ENCODE peak calls at places on chromosomes 16 and 17, in four cellular contexts. T is NB4, S is nephron progenitor cell, E is AG04450. Q is an unnamed sample.

GRCh38 chr16:56047307-56048234 is 143.7 kb upstream of the GNAO1 start:
- DNase-seq in E (no peak), T (no peak), S (no peak), Q (no peak)

GRCh38 chr17:50187741-50188520 is 13.5 kb downstream of the COL1A1 start:
- DNase-seq in T (no peak), E (no peak), S (no peak), Q (no peak)

GRCh38 chr16:15404792-15405191 is 9.2 kb downstream of the MPV17L start:
- DNase-seq in E (no peak), T (no peak), S (no peak), Q (no peak)

GRCh38 chr16:88377961-88378360 is 4.8 kb upstream of the ZNF469 start:
- DNase-seq in T (no peak), S (no peak), E (no peak), Q (no peak)

GRCh38 chr17:8289103-8289397 is 580 bp downstream of the RANGRF start:
- DNase-seq in S (peak; percentile 83), E (no peak), T (no peak), Q (peak; percentile 83)

GRCh38 chr17:7122386-7122785 is 7.8 kb upstream of the ASGR2 start:
- DNase-seq in T (no peak), S (no peak), E (no peak), Q (no peak)

GRCh38 chr16:57538235-57538711 is 1.9 kb upstream of the CCDC102A start:
- DNase-seq in E (no peak), S (no peak), T (no peak), Q (no peak)

GRCh38 chr17:80395402-80396151 is 19.4 kb upstream of the ENDOV start:
- DNase-seq in S (no peak), E (no peak), T (peak; percentile 16), Q (no peak)

GRCh38 chr17:49886036-49886435 is 38.2 kb upstream of the TAC4 start:
- DNase-seq in E (no peak), T (no peak), S (no peak), Q (no peak)

GRCh38 chr17:67139784-67140665 is 95.7 kb downstream of the CACNG1 start:
- DNase-seq in E (no peak), S (no peak), T (peak; percentile 18), Q (no peak)

GRCh38 chr16:69469807-69470561 is 45.6 kb downstream of the CYB5B start:
- DNase-seq in E (no peak), T (peak; percentile 62), S (no peak), Q (no peak)

GRCh38 chr17:78883533-78884131 is 19.4 kb downstream of the CEP295NL start:
- DNase-seq in T (peak; percentile 81), E (peak; percentile 93), S (peak; percentile 46), Q (no peak)

GRCh38 chr17:67365762-67366192 is 600 bp downstream of the PSMD12 start:
- DNase-seq in T (peak; percentile 62), E (no peak), S (no peak), Q (no peak)

GRCh38 chr17:72151565-72152391 is 31.0 kb downstream of the SOX9 start:
- DNase-seq in T (no peak), E (no peak), S (no peak), Q (no peak)

GRCh38 chr17:43768382-43768781 is 9.8 kb upstream of the SOST start:
- DNase-seq in E (no peak), T (peak; percentile 87), S (no peak), Q (no peak)

GRCh38 chr17:78923660-78924453 is 1.3 kb downstream of the TIMP2 start:
- DNase-seq in E (no peak), T (peak; percentile 64), S (no peak), Q (no peak)

GRCh38 chr17:67503184-67503583 is 126.1 kb downstream of the PITPNC1 start:
- DNase-seq in E (no peak), S (no peak), T (no peak), Q (no peak)

GRCh38 chr16:88769617-88770458 is 15.2 kb downstream of the PIEZO1 start:
- DNase-seq in E (no peak), T (peak; percentile 94), S (peak; percentile 74), Q (no peak)

GRCh38 chr17:81519284-81520020 is 6.9 kb upstream of the ACTG1 start:
- DNase-seq in T (no peak), S (peak; percentile 56), E (no peak), Q (no peak)

GRCh38 chr16:364091-364490 is 6.2 kb downstream of the MRPL28 start:
- DNase-seq in E (no peak), S (no peak), T (no peak), Q (no peak)

GRCh38 chr17:30600062-30600829 is 123.0 kb downstream of the GOSR1 start:
- DNase-seq in E (no peak), S (peak; percentile 84), T (peak; percentile 94), Q (peak; percentile 61)

DNA sequence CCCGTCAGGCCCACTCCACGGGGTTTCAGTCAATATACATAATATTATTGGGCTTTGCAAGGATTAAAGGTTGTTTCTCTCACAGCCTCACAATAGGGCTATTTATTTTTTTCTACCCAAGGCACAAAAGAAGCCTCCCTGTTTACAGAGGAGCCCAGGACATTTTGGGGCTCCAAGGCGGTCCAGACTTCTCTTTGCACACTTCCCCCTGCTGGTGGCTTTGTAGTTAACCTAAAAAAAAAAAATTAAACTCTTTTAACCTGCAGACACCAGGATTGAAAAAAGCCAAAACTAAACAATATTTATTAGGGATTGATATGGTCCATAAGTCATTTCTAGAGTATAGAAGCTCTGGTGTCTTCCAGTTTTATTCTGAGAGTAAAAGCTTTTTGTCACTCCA is 169.7 kb upstream of the ZFHX3 start:
- DNase-seq in S (no peak), T (peak; percentile 21), E (no peak), Q (no peak)
- TF ChIP-seq CTCF in S (peak; percentile 22), T (peak; percentile 17), E (peak; percentile 19), Q (no peak)

GRCh38 chr17:76888661-76889060 is 20.5 kb downstream of the MGAT5B start:
- DNase-seq in E (no peak), S (peak; percentile 36), T (no peak), Q (no peak)

GRCh38 chr17:76889323-76889722 is 21.1 kb downstream of the MGAT5B start:
- DNase-seq in T (no peak), E (no peak), S (no peak), Q (no peak)

GRCh38 chr17:76884995-76885896 is 17.0 kb downstream of the MGAT5B start:
- DNase-seq in S (peak; percentile 64), T (no peak), E (no peak), Q (no peak)

GRCh38 chr17:76886395-76886794 is 18.2 kb downstream of the MGAT5B start:
- DNase-seq in E (no peak), T (no peak), S (no peak), Q (no peak)

GRCh38 chr17:76887809-76888208 is 19.6 kb downstream of the MGAT5B start:
- DNase-seq in T (no peak), E (no peak), S (no peak), Q (no peak)
- TF ChIP-seq CTCF in T (peak; percentile 22), E (peak; percentile 26), S (no peak), Q (peak; percentile 40)

DNA sequence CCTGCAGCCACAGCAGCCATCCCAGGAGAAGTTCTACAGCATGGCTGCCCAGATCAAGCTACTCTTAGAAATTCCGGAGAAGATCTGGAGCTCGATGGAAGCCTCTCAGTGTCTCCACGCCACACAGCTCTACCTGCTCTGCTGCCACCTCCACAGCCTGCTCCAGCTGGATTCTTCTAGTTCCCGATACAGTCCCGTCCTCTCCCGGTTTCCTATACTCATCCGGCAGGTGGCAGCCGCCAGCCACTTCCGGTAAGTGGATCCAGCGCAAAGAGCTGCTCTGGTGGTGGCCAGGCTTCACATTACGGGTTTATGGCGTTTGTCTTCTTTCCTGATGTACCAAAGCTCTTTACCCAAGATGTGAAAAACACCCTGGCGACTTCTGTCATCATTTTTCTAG is 3.6 kb downstream of the COG1 start:
- DNase-seq in E (no peak), T (no peak), S (peak; percentile 33), Q (no peak)
- TF ChIP-seq CTCF in E (peak; percentile 7), T (no peak), S (peak; percentile 31), Q (peak; percentile 53)

GRCh38 chr16:14301150-14302030 is 230.3 kb downstream of the MRTFB start:
- DNase-seq in S (peak; percentile 37), E (no peak), T (peak; percentile 15), Q (no peak)

GRCh38 chr16:14298374-14299122 is 227.4 kb downstream of the MRTFB start:
- DNase-seq in E (no peak), S (no peak), T (no peak), Q (no peak)

GRCh38 chr16:14302031-14302398 is 230.9 kb downstream of the MRTFB start:
- DNase-seq in E (no peak), T (peak; percentile 58), S (peak; percentile 61), Q (peak; percentile 59)

GRCh38 chr16:14302399-14303181 is 231.5 kb downstream of the MRTFB start:
- DNase-seq in T (peak; percentile 23), S (peak; percentile 66), E (no peak), Q (peak; percentile 56)

DNA sequence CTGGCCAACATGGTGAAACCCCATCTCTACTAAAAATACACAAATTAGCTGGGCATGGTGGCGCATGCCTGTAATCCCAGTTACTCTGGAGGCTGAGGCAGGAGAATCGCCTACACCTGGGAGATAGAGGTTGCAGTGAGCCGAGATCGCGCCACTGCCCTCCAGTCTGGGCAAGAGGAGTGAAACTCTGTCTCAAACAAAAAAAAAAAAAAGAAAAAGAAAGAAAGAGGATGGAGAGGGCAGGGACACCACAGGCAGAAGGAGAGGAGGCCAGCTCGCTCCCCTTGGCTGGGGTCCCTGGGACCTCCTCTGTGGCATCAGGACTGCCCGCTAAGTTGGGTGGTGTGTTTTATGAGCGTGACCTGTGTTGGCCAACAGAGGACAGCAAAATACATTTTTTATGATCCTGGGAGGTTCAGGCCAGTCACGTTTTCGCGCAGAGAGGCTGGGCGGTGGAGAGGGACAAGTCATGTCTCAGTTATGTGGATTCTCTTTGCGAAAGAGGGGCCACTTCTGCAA is 229.6 kb downstream of the MRTFB start:
- DNase-seq in T (peak; percentile 75), S (peak; percentile 46), E (no peak), Q (peak; percentile 34)
- TF ChIP-seq CTCF in T (peak; percentile 41), S (peak; percentile 14), E (peak; percentile 67), Q (peak; percentile 73)

DNA sequence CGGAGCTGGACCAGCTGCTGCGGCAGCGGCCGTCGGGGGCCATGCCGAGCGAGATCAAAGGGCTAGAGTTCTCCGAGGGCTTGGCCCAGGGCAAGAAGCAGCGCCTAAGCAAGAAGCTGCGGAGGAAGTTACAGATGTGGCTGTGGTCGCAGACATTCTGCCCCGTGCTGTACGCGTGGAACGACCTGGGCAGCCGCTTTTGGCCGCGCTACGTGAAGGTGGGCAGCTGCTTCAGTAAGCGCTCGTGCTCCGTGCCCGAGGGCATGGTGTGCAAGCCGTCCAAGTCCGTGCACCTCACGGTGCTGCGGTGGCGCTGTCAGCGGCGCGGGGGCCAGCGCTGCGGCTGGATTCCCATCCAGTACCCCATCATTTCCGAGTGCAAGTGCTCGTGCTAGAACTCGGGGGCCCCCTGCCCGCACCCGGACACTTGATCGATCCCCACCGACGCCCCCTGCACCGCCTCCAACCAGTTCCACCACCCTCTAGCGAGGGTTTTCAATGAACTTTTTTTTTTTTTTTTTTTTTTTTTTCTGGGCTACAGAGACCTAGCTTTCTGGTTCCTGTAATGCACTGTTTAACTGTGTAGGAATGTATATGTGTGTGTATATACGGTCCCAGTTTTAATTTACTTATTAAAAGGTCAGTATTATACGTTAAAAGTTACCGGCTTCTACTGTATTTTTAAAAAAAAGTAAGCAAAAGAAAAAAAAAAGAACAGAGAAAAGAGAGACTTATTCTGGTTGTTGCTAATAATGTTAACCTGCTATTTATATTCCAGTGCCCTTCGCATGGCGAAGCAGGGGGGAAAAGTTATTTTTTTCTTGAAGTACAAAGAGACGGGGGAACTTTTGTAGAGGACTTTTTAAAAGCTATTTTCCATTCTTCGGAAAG is 1.3 kb downstream of the NOG start:
- DNase-seq in E (no peak), S (no peak), T (peak; percentile 75), Q (no peak)
- TF ChIP-seq CTCF in E (no peak), S (no peak), T (no peak), Q (no peak)